ENCODE peak calls at places on chromosome 16, in seven cellular contexts. I is central memory CD4-positive, alpha-beta T cell; U is CD8-positive, alpha-beta memory T cell; P is activated naive CD4-positive, alpha-beta T cell treated with anti-CD3 and anti-CD28 coated beads for 36 hours; W is NCI-H1105; O is activated CD8-positive, alpha-beta T cell treated with anti-CD3 and anti-CD28 coated beads for 36 hours; V is neural crest cell. R is an unnamed sample.

GRCh38 chr16:67886387-67886786 is 1.7 kb downstream of the NRN1L start:
- DNase-seq in V (no peak), P (no peak), U (no peak), I (no peak), O (no peak), W (no peak), R (no peak)

GRCh38 chr16:30609002-30609927 is 924 bp downstream of the ZNF689 start:
- DNase-seq in P (peak; percentile 60), U (peak; percentile 22), O (peak; percentile 52), I (no peak), W (peak; percentile 31), V (peak; percentile 23), R (peak; percentile 67)

GRCh38 chr16:86538196-86538780 is 16.7 kb downstream of the MTHFSD start:
- DNase-seq in P (no peak), W (no peak), V (no peak), I (no peak), U (no peak), O (no peak), R (no peak)

GRCh38 chr16:67013823-67014640 is 14.9 kb upstream of the CBFB start:
- DNase-seq in P (peak; percentile 76), V (peak; percentile 58), I (peak; percentile 72), O (peak; percentile 91), U (peak; percentile 69), W (no peak), R (peak; percentile 74)

GRCh38 chr16:78183886-78184553 is 84.6 kb downstream of the WWOX start:
- DNase-seq in V (no peak), P (no peak), I (no peak), W (peak; percentile 46), O (no peak), U (no peak), R (no peak)

GRCh38 chr16:64880994-64881393 is 240.9 kb downstream of the CDH11 start:
- DNase-seq in V (no peak), I (no peak), W (no peak), P (no peak), U (no peak), O (no peak), R (no peak)

GRCh38 chr16:3792472-3793012 is 75.2 kb upstream of the TRAP1 start:
- DNase-seq in U (no peak), I (no peak), P (no peak), W (no peak), O (no peak), V (no peak), R (no peak)

GRCh38 chr16:68800257-68800875 is 43.0 kb upstream of the TANGO6 start:
- DNase-seq in U (no peak), O (peak; percentile 70), W (peak; percentile 49), P (peak; percentile 86), I (peak; percentile 11), V (peak; percentile 60), R (peak; percentile 84)

GRCh38 chr16:69859105-69859969 is 91.8 kb upstream of the CLEC18A start:
- DNase-seq in O (peak; percentile 30), P (peak; percentile 33), V (no peak), I (no peak), U (no peak), W (no peak), R (peak; percentile 26)

GRCh38 chr16:56682703-56683397 is 580 bp downstream of the MT1X start:
- DNase-seq in P (peak; percentile 28), O (no peak), W (no peak), U (no peak), I (no peak), V (no peak), R (peak; percentile 47)

GRCh38 chr16:79599256-79599836 is 1.2 kb downstream of the MAF start:
- DNase-seq in O (peak; percentile 20), W (no peak), P (peak; percentile 13), V (peak; percentile 27), I (no peak), U (peak; percentile 11), R (no peak)

GRCh38 chr16:50457979-50458461 is 89.2 kb upstream of the BRD7 start:
- DNase-seq in P (no peak), U (no peak), I (no peak), O (peak; percentile 26), W (no peak), V (no peak), R (no peak)

GRCh38 chr16:86608301-86608747 is 30.0 kb downstream of the FOXL1 start:
- DNase-seq in P (no peak), V (no peak), O (no peak), I (no peak), W (no peak), U (no peak), R (no peak)

GRCh38 chr16:19874816-19875546 is 9.7 kb downstream of the GPRC5B start:
- DNase-seq in V (no peak), O (no peak), U (no peak), P (no peak), W (no peak), I (no peak), R (no peak)

GRCh38 chr16:73217654-73218053 is 169.7 kb upstream of the ZFHX3 start:
- DNase-seq in O (no peak), V (no peak), I (no peak), U (no peak), P (no peak), W (no peak), R (no peak)

GRCh38 chr16:85275533-85276249 is 163.4 kb upstream of the CIBAR2 start:
- DNase-seq in W (peak; percentile 35), U (peak; percentile 38), I (peak; percentile 14), P (peak; percentile 77), O (peak; percentile 79), V (peak; percentile 94), R (peak; percentile 70)

R was measured in RPMI8226.